ENCODE peak calls at places on chromosomes 7 and 10, in six cellular contexts. One of them, this sample, is unnamed.

GRCh38 chr10:84308481-84309304 is 19.7 kb upstream of the CCSER2 start:
- DNase-seq in cardiac fibroblast: peak
- DNase-seq in dermis blood vessel endothelial cell: peak
- DNase-seq in left lung: no peak
- DNase-seq in GM04504: no peak
- DNase-seq in AG04450: peak
- DNase-seq in this sample: peak

GRCh38 chr7:124113040-124113439 is 80.2 kb upstream of the TMEM229A start:
- DNase-seq in cardiac fibroblast: no peak
- DNase-seq in GM04504: no peak
- DNase-seq in dermis blood vessel endothelial cell: no peak
- DNase-seq in AG04450: no peak
- DNase-seq in left lung: no peak
- DNase-seq in this sample: peak

GRCh38 chr7:83677180-83677866 is 28.4 kb upstream of the SEMA3E start:
- DNase-seq in GM04504: peak
- DNase-seq in left lung: peak
- DNase-seq in dermis blood vessel endothelial cell: peak
- DNase-seq in cardiac fibroblast: peak
- DNase-seq in AG04450: peak
- DNase-seq in this sample: peak

GRCh38 chr10:90162464-90162863 is 461.1 kb downstream of the KIF20B start:
- DNase-seq in cardiac fibroblast: peak
- DNase-seq in dermis blood vessel endothelial cell: no peak
- DNase-seq in GM04504: no peak
- DNase-seq in left lung: no peak
- DNase-seq in AG04450: peak
- DNase-seq in this sample: no peak

GRCh38 chr10:80697926-80698325 is 160.2 kb downstream of the SH2D4B start:
- DNase-seq in left lung: no peak
- DNase-seq in GM04504: no peak
- DNase-seq in cardiac fibroblast: no peak
- DNase-seq in AG04450: no peak
- DNase-seq in dermis blood vessel endothelial cell: no peak
- DNase-seq in this sample: no peak

GRCh38 chr7:149766215-149766614 is 7.2 kb downstream of the ZNF467 start:
- DNase-seq in GM04504: no peak
- DNase-seq in cardiac fibroblast: no peak
- DNase-seq in AG04450: no peak
- DNase-seq in left lung: no peak
- DNase-seq in dermis blood vessel endothelial cell: no peak
- DNase-seq in this sample: no peak

GRCh38 chr7:152849128-152849527 is 89.6 kb downstream of the ACTR3B start:
- DNase-seq in dermis blood vessel endothelial cell: no peak
- DNase-seq in left lung: no peak
- DNase-seq in AG04450: no peak
- DNase-seq in cardiac fibroblast: no peak
- DNase-seq in GM04504: no peak
- DNase-seq in this sample: no peak

GRCh38 chr10:24552346-24553016 is 171.2 kb downstream of the ARHGAP21 start:
- DNase-seq in cardiac fibroblast: no peak
- DNase-seq in dermis blood vessel endothelial cell: peak
- DNase-seq in GM04504: no peak
- DNase-seq in left lung: peak
- DNase-seq in AG04450: no peak
- DNase-seq in this sample: peak

GRCh38 chr10:132383751-132384181 is 13.2 kb upstream of the PWWP2B start:
- DNase-seq in dermis blood vessel endothelial cell: no peak
- DNase-seq in left lung: no peak
- DNase-seq in GM04504: no peak
- DNase-seq in cardiac fibroblast: no peak
- DNase-seq in AG04450: no peak
- DNase-seq in this sample: no peak

GRCh38 chr7:46145412-46145811 is 224.3 kb upstream of the IGFBP3 start:
- DNase-seq in dermis blood vessel endothelial cell: no peak
- DNase-seq in left lung: no peak
- DNase-seq in cardiac fibroblast: peak
- DNase-seq in GM04504: peak
- DNase-seq in AG04450: peak
- DNase-seq in this sample: peak

GRCh38 chr10:94016727-94017714 is 23.3 kb downstream of the PLCE1 start:
- DNase-seq in AG04450: no peak
- DNase-seq in left lung: no peak
- DNase-seq in dermis blood vessel endothelial cell: no peak
- DNase-seq in cardiac fibroblast: no peak
- DNase-seq in GM04504: no peak
- DNase-seq in this sample: no peak

GRCh38 chr10:63455507-63455906 is 10.3 kb downstream of the JMJD1C start:
- DNase-seq in cardiac fibroblast: no peak
- DNase-seq in dermis blood vessel endothelial cell: no peak
- DNase-seq in GM04504: no peak
- DNase-seq in left lung: no peak
- DNase-seq in AG04450: no peak
- DNase-seq in this sample: no peak

GRCh38 chr7:93551063-93551895 is 23.2 kb downstream of the CALCR start:
- DNase-seq in left lung: no peak
- DNase-seq in cardiac fibroblast: peak
- DNase-seq in AG04450: peak
- DNase-seq in dermis blood vessel endothelial cell: peak
- DNase-seq in GM04504: peak
- DNase-seq in this sample: peak

GRCh38 chr10:13978844-13979227 is 351.9 kb downstream of the FRMD4A start:
- DNase-seq in cardiac fibroblast: no peak
- DNase-seq in GM04504: no peak
- DNase-seq in AG04450: no peak
- DNase-seq in left lung: no peak
- DNase-seq in dermis blood vessel endothelial cell: no peak
- DNase-seq in this sample: no peak

GRCh38 chr7:2159176-2159520 is 73.6 kb downstream of the MAD1L1 start:
- DNase-seq in GM04504: no peak
- DNase-seq in left lung: peak
- DNase-seq in dermis blood vessel endothelial cell: no peak
- DNase-seq in AG04450: no peak
- DNase-seq in cardiac fibroblast: no peak
- DNase-seq in this sample: no peak

GRCh38 chr7:18163091-18163490 is 135.4 kb upstream of the PRPS1L1 start:
- DNase-seq in AG04450: no peak
- DNase-seq in cardiac fibroblast: no peak
- DNase-seq in left lung: no peak
- DNase-seq in GM04504: no peak
- DNase-seq in dermis blood vessel endothelial cell: no peak
- DNase-seq in this sample: no peak

GRCh38 chr7:144854839-144855424 is 19.1 kb upstream of the TPK1 start:
- DNase-seq in dermis blood vessel endothelial cell: peak
- DNase-seq in GM04504: no peak
- DNase-seq in left lung: no peak
- DNase-seq in cardiac fibroblast: peak
- DNase-seq in AG04450: no peak
- DNase-seq in this sample: peak

GRCh38 chr7:157020514-157021070 is 10.1 kb upstream of the MNX1 start:
- DNase-seq in cardiac fibroblast: no peak
- DNase-seq in AG04450: no peak
- DNase-seq in left lung: no peak
- DNase-seq in dermis blood vessel endothelial cell: no peak
- DNase-seq in GM04504: no peak
- DNase-seq in this sample: no peak

GRCh38 chr7:92961966-92962365 is 125.6 kb upstream of the CDK6 start:
- DNase-seq in GM04504: no peak
- DNase-seq in left lung: no peak
- DNase-seq in dermis blood vessel endothelial cell: no peak
- DNase-seq in cardiac fibroblast: no peak
- DNase-seq in AG04450: no peak
- DNase-seq in this sample: no peak

GRCh38 chr10:110138197-110138812 is 69.1 kb upstream of the MXI1 start:
- DNase-seq in dermis blood vessel endothelial cell: peak
- DNase-seq in left lung: no peak
- DNase-seq in GM04504: peak
- DNase-seq in AG04450: peak
- DNase-seq in cardiac fibroblast: peak
- DNase-seq in this sample: peak

GRCh38 chr10:124558901-124559321 is 97.3 kb downstream of the LHPP start:
- DNase-seq in cardiac fibroblast: no peak
- DNase-seq in GM04504: no peak
- DNase-seq in left lung: peak
- DNase-seq in AG04450: no peak
- DNase-seq in dermis blood vessel endothelial cell: no peak
- DNase-seq in this sample: no peak

GRCh38 chr7:41107938-41108448 is 594.9 kb downstream of the INHBA start:
- DNase-seq in AG04450: no peak
- DNase-seq in cardiac fibroblast: no peak
- DNase-seq in GM04504: no peak
- DNase-seq in left lung: no peak
- DNase-seq in dermis blood vessel endothelial cell: peak
- DNase-seq in this sample: no peak

GRCh38 chr10:124739119-124739921 is 4.9 kb downstream of the FAM53B start:
- DNase-seq in left lung: no peak
- DNase-seq in AG04450: no peak
- DNase-seq in GM04504: no peak
- DNase-seq in cardiac fibroblast: peak
- DNase-seq in dermis blood vessel endothelial cell: no peak
- DNase-seq in this sample: no peak

GRCh38 chr10:126392469-126392868 is 4.2 kb upstream of the ADAM12 start:
- DNase-seq in GM04504: no peak
- DNase-seq in left lung: no peak
- DNase-seq in AG04450: no peak
- DNase-seq in dermis blood vessel endothelial cell: no peak
- DNase-seq in cardiac fibroblast: no peak
- DNase-seq in this sample: no peak

GRCh38 chr7:41809487-41810257 is 106.8 kb upstream of the INHBA start:
- DNase-seq in left lung: peak
- DNase-seq in AG04450: no peak
- DNase-seq in dermis blood vessel endothelial cell: no peak
- DNase-seq in cardiac fibroblast: peak
- DNase-seq in GM04504: peak
- DNase-seq in this sample: no peak

GRCh38 chr10:94062611-94063010 is 68.9 kb downstream of the PLCE1 start:
- DNase-seq in AG04450: no peak
- DNase-seq in cardiac fibroblast: peak
- DNase-seq in left lung: no peak
- DNase-seq in dermis blood vessel endothelial cell: no peak
- DNase-seq in GM04504: no peak
- DNase-seq in this sample: no peak

GRCh38 chr10:100979821-100980272 is 7.5 kb downstream of the MRPL43 start:
- DNase-seq in dermis blood vessel endothelial cell: no peak
- DNase-seq in left lung: no peak
- DNase-seq in GM04504: no peak
- DNase-seq in AG04450: no peak
- DNase-seq in cardiac fibroblast: no peak
- DNase-seq in this sample: no peak

GRCh38 chr7:36795451-36796021 is 71.2 kb upstream of the AOAH start:
- DNase-seq in cardiac fibroblast: no peak
- DNase-seq in AG04450: no peak
- DNase-seq in GM04504: no peak
- DNase-seq in left lung: no peak
- DNase-seq in dermis blood vessel endothelial cell: no peak
- DNase-seq in this sample: no peak

GRCh38 chr10:114311496-114312195 is 72.6 kb downstream of the VWA2 start:
- DNase-seq in GM04504: no peak
- DNase-seq in cardiac fibroblast: no peak
- DNase-seq in dermis blood vessel endothelial cell: no peak
- DNase-seq in left lung: no peak
- DNase-seq in AG04450: no peak
- DNase-seq in this sample: no peak

GRCh38 chr10:9230625-9231024 is 1176.1 kb downstream of the GATA3 start:
- DNase-seq in cardiac fibroblast: no peak
- DNase-seq in GM04504: no peak
- DNase-seq in left lung: no peak
- DNase-seq in dermis blood vessel endothelial cell: no peak
- DNase-seq in AG04450: no peak
- DNase-seq in this sample: no peak

GRCh38 chr7:82562716-82563404 is 119.3 kb upstream of the CACNA2D1 start:
- DNase-seq in AG04450: peak
- DNase-seq in cardiac fibroblast: peak
- DNase-seq in left lung: no peak
- DNase-seq in GM04504: no peak
- DNase-seq in dermis blood vessel endothelial cell: no peak
- DNase-seq in this sample: no peak

GRCh38 chr7:132504851-132505250 is 71.4 kb downstream of the PLXNA4 start:
- DNase-seq in left lung: no peak
- DNase-seq in AG04450: no peak
- DNase-seq in dermis blood vessel endothelial cell: no peak
- DNase-seq in cardiac fibroblast: no peak
- DNase-seq in GM04504: no peak
- DNase-seq in this sample: no peak

GRCh38 chr10:8677642-8678041 is 623.2 kb downstream of the GATA3 start:
- DNase-seq in dermis blood vessel endothelial cell: no peak
- DNase-seq in AG04450: no peak
- DNase-seq in left lung: no peak
- DNase-seq in cardiac fibroblast: no peak
- DNase-seq in GM04504: no peak
- DNase-seq in this sample: no peak

GRCh38 chr10:84348860-84349259 is 20.5 kb downstream of the CCSER2 start:
- DNase-seq in left lung: no peak
- DNase-seq in AG04450: no peak
- DNase-seq in cardiac fibroblast: peak
- DNase-seq in GM04504: no peak
- DNase-seq in dermis blood vessel endothelial cell: peak
- DNase-seq in this sample: no peak

GRCh38 chr7:28626629-28627262 is 214.4 kb downstream of the CREB5 start:
- DNase-seq in GM04504: no peak
- DNase-seq in dermis blood vessel endothelial cell: peak
- DNase-seq in cardiac fibroblast: peak
- DNase-seq in left lung: no peak
- DNase-seq in AG04450: no peak
- DNase-seq in this sample: peak

GRCh38 chr10:29131952-29132820 is 156.7 kb upstream of the LYZL1 start:
- DNase-seq in dermis blood vessel endothelial cell: peak
- DNase-seq in GM04504: no peak
- DNase-seq in left lung: no peak
- DNase-seq in cardiac fibroblast: peak
- DNase-seq in AG04450: no peak
- DNase-seq in this sample: peak

This sample was measured in A673.